ENCODE peak calls at places on chromosomes 1 and 21, in eight cellular contexts. M is mesothelial cell of epicardium, K is A549, E is tibial artery, D is dorsolateral prefrontal cortex, Z is neural crest cell, A is heart left ventricle, H is lower leg skin. Y is an unnamed sample.

GRCh38 chr21:42845296-42845965 is 33.9 kb downstream of the WDR4 start:
- DNase-seq in H (peak; percentile 74), M (no peak), K (no peak), D (peak; percentile 42), Z (no peak), E (peak; percentile 22), A (no peak), Y (no peak)

GRCh38 chr1:45015683-45016082 is 3.6 kb downstream of the UROD start:
- DNase-seq in D (no peak), H (no peak), Z (no peak), E (no peak), M (no peak), K (no peak), A (no peak), Y (no peak)

GRCh38 chr1:11598461-11598860 is 55.8 kb downstream of the FBXO2 start:
- DNase-seq in D (no peak), Z (no peak), E (no peak), M (no peak), K (no peak), A (no peak), H (no peak), Y (no peak)

GRCh38 chr21:17585875-17586450 is 26.7 kb downstream of the BTG3 start:
- DNase-seq in Z (no peak), E (no peak), D (no peak), A (no peak), K (peak; percentile 5), M (no peak), H (no peak), Y (no peak)

GRCh38 chr1:32447469-32448185 is 17.2 kb upstream of the ZBTB8B start:
- DNase-seq in H (no peak), E (no peak), Z (peak; percentile 44), A (no peak), D (no peak), K (no peak), M (peak; percentile 52), Y (no peak)

GRCh38 chr1:16615253-16616252 is 2.2 kb upstream of the NBPF1 start:
- DNase-seq in A (peak; percentile 16), M (no peak), E (no peak), Z (no peak), K (no peak), H (peak; percentile 91), D (no peak), Y (peak; percentile 12)

GRCh38 chr1:85297855-85298629 is 21.6 kb upstream of the BCL10 start:
- DNase-seq in M (no peak), D (peak; percentile 70), K (peak; percentile 59), E (peak; percentile 45), H (peak; percentile 84), A (peak; percentile 71), Z (no peak), Y (no peak)

GRCh38 chr1:27496604-27497155 is 6.7 kb upstream of the WASF2 start:
- DNase-seq in K (no peak), D (peak; percentile 24), H (peak; percentile 74), Z (no peak), M (no peak), E (no peak), A (no peak), Y (no peak)

GRCh38 chr1:81689531-81689941 is 111.2 kb upstream of the ADGRL2 start:
- DNase-seq in D (no peak), K (no peak), E (no peak), Z (no peak), M (no peak), A (peak; percentile 23), H (no peak), Y (no peak)

GRCh38 chr1:34682452-34683223 is 72.2 kb upstream of the GJB5 start:
- DNase-seq in Z (no peak), M (no peak), K (no peak), E (no peak), A (no peak), D (no peak), H (no peak), Y (no peak)

GRCh38 chr1:117605811-117606607 is at the start of gene TENT5C:
- DNase-seq in M (peak; percentile 94), K (peak; percentile 86), H (peak; percentile 99), Z (peak; percentile 92), E (peak; percentile 98), A (peak; percentile 97), D (peak; percentile 93), Y (peak; percentile 98)
- TF ChIP-seq CTCF in M (no peak), K (no peak), H (no peak), Z (no peak), E (no peak), A (no peak), D (no peak), Y (no peak)

GRCh38 chr1:3700631-3701030 is 48.3 kb downstream of the TP73 start:
- DNase-seq in H (no peak), Z (no peak), D (no peak), M (no peak), E (no peak), A (no peak), K (no peak), Y (no peak)

GRCh38 chr1:3702528-3702927 is 49.7 kb upstream of the CCDC27 start:
- DNase-seq in Z (no peak), M (no peak), H (no peak), K (no peak), A (no peak), D (no peak), E (no peak), Y (no peak)

GRCh38 chr1:3703786-3704396 is 48.4 kb upstream of the CCDC27 start:
- DNase-seq in E (no peak), H (no peak), K (no peak), M (no peak), D (no peak), Z (no peak), A (no peak), Y (no peak)

GRCh38 chr1:3705341-3705950 is 46.8 kb upstream of the CCDC27 start:
- DNase-seq in M (no peak), D (no peak), A (no peak), H (no peak), K (no peak), Z (no peak), E (no peak), Y (no peak)

DNA sequence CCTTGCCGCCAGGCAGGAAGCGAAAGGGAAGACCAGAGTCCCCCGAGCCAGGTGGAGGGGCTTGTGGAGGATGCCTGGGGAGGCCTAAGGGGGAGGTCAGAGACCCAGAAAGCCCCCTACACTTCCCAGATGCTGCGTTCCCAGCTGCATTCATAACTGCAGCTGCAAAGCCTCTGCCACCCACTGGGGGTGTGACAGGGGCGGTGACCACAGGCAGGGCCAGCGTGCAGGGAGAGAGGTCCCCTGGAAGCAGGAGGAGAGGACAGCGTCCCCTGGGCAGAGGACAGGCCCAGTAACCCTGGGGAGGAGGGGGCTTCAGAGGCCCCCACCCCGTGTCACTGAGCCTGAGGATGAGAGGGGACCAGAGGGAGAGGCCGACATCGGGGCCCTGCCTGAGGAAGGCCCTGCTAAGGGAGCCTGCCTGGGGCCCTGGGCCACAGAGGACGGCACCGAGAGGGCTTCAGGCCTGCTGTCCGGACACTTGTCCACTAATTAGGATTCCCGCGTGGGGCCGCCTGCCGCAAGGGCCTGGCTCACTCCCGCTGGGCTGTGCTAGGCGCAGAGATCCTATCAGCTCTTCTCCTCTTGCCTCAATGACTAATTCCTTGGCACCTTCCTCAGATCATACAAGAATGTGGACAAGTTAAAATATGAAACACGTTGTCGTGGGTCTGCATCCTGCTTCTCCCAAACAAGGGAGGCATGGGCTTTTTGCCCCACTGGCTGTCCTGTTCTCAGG is 49.1 kb upstream of the CCDC27 start:
- DNase-seq in D (no peak), E (no peak), H (no peak), A (no peak), K (no peak), Z (no peak), M (no peak), Y (no peak)
- TF ChIP-seq CTCF in D (no peak), E (no peak), H (no peak), A (no peak), K (no peak), Z (peak; percentile 42), M (no peak), Y (peak; percentile 30)

DNA sequence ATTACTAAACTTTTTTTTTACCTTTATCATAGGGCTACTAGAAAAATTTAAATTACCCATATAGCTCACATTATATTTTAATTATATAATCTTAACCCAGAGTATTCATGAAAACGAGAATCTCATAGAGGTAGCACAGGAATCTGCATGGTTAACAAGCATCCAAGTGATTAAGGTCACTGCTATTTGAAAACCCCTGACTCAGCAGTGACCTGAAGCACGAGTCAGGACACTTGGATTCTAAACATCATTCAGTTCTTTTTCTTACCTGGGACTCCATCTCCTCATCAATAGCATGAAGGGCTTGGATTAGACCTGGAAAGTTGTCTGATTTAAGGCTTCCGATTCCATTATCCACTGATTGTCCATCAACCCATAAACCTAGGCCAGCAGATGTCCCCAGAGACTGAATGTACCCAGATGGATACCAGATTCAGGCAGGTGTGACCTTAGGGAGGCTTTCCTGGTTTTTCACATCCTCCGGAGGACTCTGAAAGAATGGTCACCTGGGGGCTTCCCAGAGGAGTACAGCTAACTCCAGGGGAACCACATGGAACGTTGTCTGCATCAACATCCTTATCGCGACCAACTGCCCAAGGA is 174.3 kb downstream of the SETD4 start:
- DNase-seq in Z (no peak), M (no peak), E (no peak), D (no peak), A (no peak), H (no peak), K (no peak), Y (no peak)
- TF ChIP-seq CTCF in Z (no peak), M (no peak), E (no peak), D (no peak), A (no peak), H (no peak), K (no peak), Y (no peak)

GRCh38 chr1:115134850-115135484 is 45.7 kb upstream of the TSPAN2 start:
- DNase-seq in K (peak; percentile 40), Z (no peak), H (no peak), D (no peak), A (no peak), E (peak; percentile 55), M (no peak), Y (no peak)
- TF ChIP-seq CTCF in K (no peak), Z (no peak), H (no peak), D (no peak), A (no peak), E (peak; percentile 34), M (no peak), Y (no peak)